ENCODE peak calls at places on chromosomes 13 and 19, in five cellular contexts. F, T, K, W and J are unnamed samples.

GRCh38 chr13:27379694-27380596 is 44.5 kb upstream of the GTF3A start:
- DNase-seq in F (no peak), T (peak; percentile 69), K (no peak), W (peak; percentile 20), J (peak; percentile 81)

GRCh38 chr13:33728271-33729037 is 89.5 kb upstream of the RFC3 start:
- DNase-seq in F (peak; percentile 38), T (no peak), K (no peak), W (no peak), J (peak; percentile 51)

GRCh38 chr13:75724742-75725504 is 88.8 kb downstream of the LMO7 start:
- DNase-seq in F (no peak), T (no peak), K (peak; percentile 70), W (no peak), J (no peak)

GRCh38 chr13:52744842-52745241 is 5.2 kb upstream of the CNMD start:
- DNase-seq in F (no peak), T (no peak), K (peak; percentile 85), W (no peak), J (no peak)

GRCh38 chr13:79663420-79663819 is 182.5 kb downstream of the NDFIP2 start:
- DNase-seq in F (no peak), T (peak; percentile 28), K (no peak), W (no peak), J (no peak)

GRCh38 chr19:10294368-10294697 is 4.6 kb downstream of the ICAM5 start:
- DNase-seq in F (no peak), T (no peak), K (no peak), W (no peak), J (no peak)

GRCh38 chr13:94765814-94766213 is 53.5 kb upstream of the SOX21 start:
- DNase-seq in F (no peak), T (no peak), K (no peak), W (no peak), J (no peak)

GRCh38 chr13:112733661-112734379 is 44.0 kb downstream of the ATP11A start:
- DNase-seq in F (no peak), T (peak; percentile 45), K (no peak), W (no peak), J (no peak)

GRCh38 chr13:77026255-77026782 is 640 bp downstream of the FBXL3 start:
- DNase-seq in F (peak; percentile 85), T (peak; percentile 86), K (peak; percentile 71), W (peak; percentile 72), J (peak; percentile 81)

GRCh38 chr19:11364296-11364904 is 9.2 kb downstream of the PLPPR2 start:
- DNase-seq in F (no peak), T (no peak), K (no peak), W (no peak), J (no peak)

GRCh38 chr13:66994498-66995365 is 235.4 kb downstream of the PCDH9 start:
- DNase-seq in F (no peak), T (no peak), K (no peak), W (no peak), J (no peak)

GRCh38 chr13:23608704-23609413 is 38.6 kb downstream of the TNFRSF19 start:
- DNase-seq in F (peak; percentile 43), T (no peak), K (peak; percentile 57), W (no peak), J (peak; percentile 63)

GRCh38 chr19:47390533-47391488 is 28.5 kb downstream of the MEIS3 start:
- DNase-seq in F (no peak), T (no peak), K (peak; percentile 47), W (no peak), J (no peak)

GRCh38 chr13:45331981-45332830 is 8.8 kb downstream of the TPT1 start:
- DNase-seq in F (no peak), T (no peak), K (peak; percentile 21), W (no peak), J (no peak)

GRCh38 chr19:41339936-41340335 is 13.8 kb downstream of the TGFB1 start:
- DNase-seq in F (no peak), T (no peak), K (no peak), W (no peak), J (no peak)

GRCh38 chr19:7631577-7631976 is 1.9 kb downstream of the PCP2 start:
- DNase-seq in F (no peak), T (no peak), K (no peak), W (no peak), J (no peak)

GRCh38 chr19:29724102-29724641 is 9.1 kb upstream of the C19orf12 start:
- DNase-seq in F (no peak), T (peak; percentile 18), K (no peak), W (no peak), J (no peak)

GRCh38 chr13:36736119-36736726 is 62.4 kb downstream of the SERTM1 start:
- DNase-seq in F (peak; percentile 52), T (peak; percentile 79), K (no peak), W (no peak), J (peak; percentile 44)

GRCh38 chr13:113857531-113858195 is 6.2 kb downstream of the GAS6 start:
- DNase-seq in F (no peak), T (no peak), K (no peak), W (no peak), J (no peak)

GRCh38 chr13:83895994-83896580 is 13.8 kb upstream of the SLITRK1 start:
- DNase-seq in F (no peak), T (no peak), K (no peak), W (no peak), J (no peak)